ENCODE peak calls at places on chromosomes 13 and 19, in seven cellular contexts. S is H1, O is mesendoderm, M is IMR-90, Q is H9, R is trophoblast cell, P is neuronal stem cell. I is an unnamed sample.

GRCh38 chr19:13398780-13399726 is 107.2 kb downstream of the CACNA1A start:
- DNase-seq in S (no peak), O (no peak), M (peak; percentile 93), Q (no peak), R (no peak), P (no peak), I (peak; percentile 37)

GRCh38 chr19:2973229-2973628 is 4.1 kb upstream of the TLE6 start:
- DNase-seq in S (no peak), O (no peak), M (no peak), Q (no peak), R (no peak), P (no peak), I (no peak)

GRCh38 chr13:108360139-108360538 is 90.6 kb downstream of the TNFSF13B start:
- DNase-seq in S (no peak), O (peak; percentile 25), M (no peak), Q (no peak), R (no peak), P (no peak), I (no peak)

GRCh38 chr19:51075998-51076397 is 6.7 kb downstream of the KLK14 start:
- DNase-seq in S (no peak), O (no peak), M (no peak), Q (no peak), R (no peak), P (no peak), I (no peak)

GRCh38 chr13:50441141-50441540 is 402.4 kb downstream of the DLEU7 start:
- DNase-seq in S (no peak), O (no peak), M (peak; percentile 33), Q (no peak), R (no peak), P (no peak), I (no peak)

GRCh38 chr13:87311165-87311564 is 360.0 kb upstream of the SLITRK5 start:
- DNase-seq in S (no peak), O (no peak), M (no peak), Q (no peak), R (no peak), P (no peak), I (peak; percentile 40)

GRCh38 chr19:18660051-18660910 is 23.2 kb upstream of the CRTC1 start:
- DNase-seq in S (no peak), O (no peak), M (peak; percentile 69), Q (no peak), R (peak; percentile 94), P (no peak), I (peak; percentile 93)

GRCh38 chr13:23159587-23160240 is 21.1 kb upstream of the SGCG start:
- DNase-seq in S (no peak), O (peak; percentile 82), M (no peak), Q (peak; percentile 53), R (no peak), P (no peak), I (no peak)

GRCh38 chr19:50311723-50312635 is 17.2 kb downstream of the KCNC3 start:
- DNase-seq in S (peak; percentile 89), O (peak; percentile 78), M (no peak), Q (peak; percentile 85), R (no peak), P (no peak), I (no peak)

GRCh38 chr19:35710784-35711723 is 6.7 kb downstream of the ZBTB32 start:
- DNase-seq in S (no peak), O (no peak), M (no peak), Q (no peak), R (no peak), P (no peak), I (no peak)

GRCh38 chr19:11995174-11995573 is 30.3 kb downstream of the ZNF763 start:
- DNase-seq in S (no peak), O (peak; percentile 79), M (peak; percentile 51), Q (no peak), R (no peak), P (no peak), I (peak; percentile 53)

DNA sequence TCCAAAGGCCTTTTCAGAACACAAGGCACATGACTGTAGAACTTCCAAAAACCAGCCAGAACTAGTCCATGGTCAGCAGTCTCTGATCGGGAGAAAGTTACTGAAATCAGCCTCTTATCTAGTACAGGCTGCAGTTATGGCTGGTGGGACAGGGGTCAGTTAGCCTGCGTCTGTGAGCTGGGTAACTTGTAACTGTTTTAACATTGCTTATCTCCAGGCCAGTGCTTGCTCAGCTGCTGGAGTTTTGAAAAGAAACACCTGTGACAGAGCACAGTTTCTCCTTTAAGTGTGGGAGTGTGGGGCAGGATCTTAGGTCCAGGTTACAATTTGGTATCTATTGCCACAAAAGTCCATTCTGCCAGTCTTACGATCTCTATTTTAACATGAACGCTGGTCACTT is 924.1 kb downstream of the UQCRFS1 start:
- DNase-seq in S (no peak), O (no peak), M (no peak), Q (no peak), R (no peak), P (no peak), I (no peak)
- H3K4me2 ChIP-seq in S (no peak overlapping the region), O (no peak overlapping the region), M (no peak overlapping the region), Q (no peak overlapping the region), R (no peak overlapping the region), P (no peak overlapping the region), I (no peak overlapping the region)

GRCh38 chr13:103350147-103350546 is 283.9 kb upstream of the SLC10A2 start:
- DNase-seq in S (no peak), O (no peak), M (no peak), Q (no peak), R (no peak), P (no peak), I (no peak)
- H3K4ac ChIP-seq in S (no peak overlapping the region), O (no peak overlapping the region), M (no peak overlapping the region), Q (no peak overlapping the region), R (no peak overlapping the region), P (no peak overlapping the region), I (no peak overlapping the region)

GRCh38 chr19:37981785-37982475 is 74.9 kb downstream of the SIPA1L3 start:
- DNase-seq in S (no peak), O (no peak), M (peak; percentile 94), Q (no peak), R (peak; percentile 36), P (no peak), I (peak; percentile 67)

GRCh38 chr19:37980419-37980975 is 73.5 kb downstream of the SIPA1L3 start:
- DNase-seq in S (no peak), O (no peak), M (no peak), Q (no peak), R (no peak), P (no peak), I (no peak)

GRCh38 chr19:37983916-37984315 is 76.9 kb downstream of the SIPA1L3 start:
- DNase-seq in S (no peak), O (no peak), M (no peak), Q (no peak), R (no peak), P (no peak), I (no peak)

GRCh38 chr19:37983153-37983552 is 76.1 kb downstream of the SIPA1L3 start:
- DNase-seq in S (no peak), O (no peak), M (peak; percentile 52), Q (no peak), R (no peak), P (no peak), I (peak; percentile 48)

GRCh38 chr19:37982655-37983054 is 75.6 kb downstream of the SIPA1L3 start:
- DNase-seq in S (no peak), O (no peak), M (no peak), Q (no peak), R (no peak), P (no peak), I (no peak)
- H2BK120ac ChIP-seq in S (no peak overlapping the region), O (no peak overlapping the region), M (peak overlapping the region; percentile 94), Q (no peak overlapping the region), R (no peak overlapping the region), P (no peak overlapping the region), I (no peak overlapping the region)

GRCh38 chr13:51589793-51590192 is 5.5 kb downstream of the WDFY2 start:
- DNase-seq in S (no peak), O (no peak), M (no peak), Q (no peak), R (no peak), P (no peak), I (peak; percentile 42)

GRCh38 chr13:51587372-51587771 is 3.1 kb downstream of the WDFY2 start:
- DNase-seq in S (no peak), O (no peak), M (no peak), Q (no peak), R (no peak), P (no peak), I (no peak)

GRCh38 chr13:51590966-51591627 is 6.8 kb downstream of the WDFY2 start:
- DNase-seq in S (no peak), O (peak; percentile 78), M (peak; percentile 90), Q (no peak), R (peak; percentile 75), P (no peak), I (peak; percentile 99)

GRCh38 chr13:51590231-51590630 is 6.0 kb downstream of the WDFY2 start:
- DNase-seq in S (no peak), O (no peak), M (no peak), Q (no peak), R (no peak), P (no peak), I (peak; percentile 29)

GRCh38 chr13:51588406-51588949 is 4.2 kb downstream of the WDFY2 start:
- DNase-seq in S (no peak), O (no peak), M (no peak), Q (no peak), R (no peak), P (no peak), I (no peak)
- H3K4me2 ChIP-seq in S (peak overlapping the region; percentile 40), O (no peak overlapping the region), M (no peak overlapping the region), Q (no peak overlapping the region), R (no peak overlapping the region), P (no peak overlapping the region), I (no peak overlapping the region)

GRCh38 chr13:64749301-64749700 is 2480.8 kb downstream of the PCDH9 start:
- DNase-seq in S (no peak), O (no peak), M (no peak), Q (no peak), R (no peak), P (no peak), I (no peak)
- H3K4ac ChIP-seq in S (no peak overlapping the region), O (no peak overlapping the region), M (no peak overlapping the region), Q (no peak overlapping the region), R (no peak overlapping the region), P (no peak overlapping the region), I (no peak overlapping the region)

I was measured in mesenchymal stem cell.